ENCODE peak calls at places on chromosomes 6 and 20, in four cellular contexts. V is HAP-1, E is lung, I is SK-N-SH. N is an unnamed sample.

GRCh38 chr6:100346203-100346602 is 118.5 kb downstream of the SIM1 start:
- DNase-seq in V (no peak), E (no peak), I (no peak), N (no peak)

GRCh38 chr20:38673731-38674177 is 50.5 kb upstream of the SLC32A1 start:
- DNase-seq in V (peak), I (peak), E (no peak), N (peak)

GRCh38 chr20:1809121-1809520 is 86.1 kb upstream of the SIRPA start:
- DNase-seq in I (no peak), E (no peak), V (no peak), N (peak)

GRCh38 chr20:63186528-63187316 is 29.2 kb downstream of the YTHDF1 start:
- DNase-seq in V (no peak), I (no peak), E (no peak), N (peak)

GRCh38 chr6:42050897-42051653 is 751 bp downstream of the TAF8 start:
- DNase-seq in V (no peak), I (no peak), E (no peak), N (no peak)

GRCh38 chr20:36330091-36330490 is 24.0 kb downstream of the DLGAP4 start:
- DNase-seq in E (no peak), I (no peak), V (no peak), N (no peak)

GRCh38 chr6:67112120-67112519 is 1405.1 kb upstream of the EYS start:
- DNase-seq in E (no peak), V (peak), I (no peak), N (no peak)

GRCh38 chr6:2677080-2677593 is 73.6 kb downstream of the MYLK4 start:
- DNase-seq in I (no peak), E (no peak), V (no peak), N (no peak)

GRCh38 chr6:89986650-89987074 is 92.4 kb downstream of the GJA10 start:
- DNase-seq in E (no peak), I (no peak), V (no peak), N (peak)

GRCh38 chr6:80543598-80544181 is 437.2 kb downstream of the BCKDHB start:
- DNase-seq in V (no peak), E (no peak), I (no peak), N (peak)

GRCh38 chr6:30163090-30163917 is at the start of gene TRIM15:
- DNase-seq in E (no peak), I (no peak), V (no peak), N (peak)

GRCh38 chr6:70886661-70887060 is 70.2 kb downstream of the B3GAT2 start:
- DNase-seq in I (no peak), E (no peak), V (no peak), N (no peak)

GRCh38 chr6:138590796-138591709 is 91.8 kb upstream of the NHSL1 start:
- DNase-seq in I (peak), V (peak), E (peak), N (peak)

GRCh38 chr6:53943410-53943809 is 148.6 kb downstream of the LRRC1 start:
- DNase-seq in E (no peak), V (no peak), I (no peak), N (no peak)

GRCh38 chr6:65989676-65990075 is 282.6 kb upstream of the EYS start:
- DNase-seq in E (no peak), I (no peak), V (no peak), N (no peak)

GRCh38 chr20:6051505-6051904 is 2.4 kb downstream of the LRRN4 start:
- DNase-seq in V (no peak), E (no peak), I (no peak), N (peak)

GRCh38 chr6:37456816-37457560 is 24.0 kb downstream of the CMTR1 start:
- DNase-seq in E (no peak), I (no peak), V (no peak), N (peak)

GRCh38 chr20:19735446-19735845 is 22.6 kb upstream of the RIN2 start:
- DNase-seq in I (peak), E (peak), V (peak), N (peak)

GRCh38 chr6:152380993-152381898 is 255.9 kb downstream of the SYNE1 start:
- DNase-seq in E (peak), V (peak), I (peak), N (peak)
- H3K4me3 ChIP-seq in E (peak), V (peak), I (peak), N (peak)

DNA sequence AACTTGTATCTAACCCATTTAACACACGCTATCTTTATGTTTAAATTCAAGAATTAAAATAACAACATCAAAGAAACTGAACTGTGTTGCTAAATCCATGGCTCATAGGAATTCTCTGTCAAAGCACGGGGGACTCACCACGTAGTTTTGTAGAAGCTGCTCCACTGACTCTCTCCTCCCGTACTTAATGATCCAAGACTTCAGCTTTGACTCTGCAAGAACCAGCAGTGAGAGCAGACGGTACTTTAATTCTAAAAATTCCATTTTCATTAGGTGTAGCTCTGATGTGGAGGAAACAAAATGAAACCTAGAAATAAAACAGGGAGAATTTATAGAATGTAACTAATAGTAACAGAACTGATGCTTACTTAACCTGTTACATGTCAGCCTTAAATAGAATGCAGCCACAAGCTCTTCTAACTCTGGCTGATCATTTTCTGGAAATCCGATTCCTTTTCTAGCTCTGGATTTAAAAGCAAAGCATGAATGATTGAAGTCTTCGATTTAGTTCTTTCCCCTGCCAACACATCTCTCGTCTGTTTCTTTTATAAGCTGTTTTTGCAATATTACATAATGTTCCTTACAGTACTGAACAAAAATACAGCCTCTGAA is 165.6 kb downstream of the SYNE1 start:
- DNase-seq in E (no peak), I (no peak), V (no peak), N (no peak)
- H3K4me3 ChIP-seq in E (no peak), I (peak), V (no peak), N (no peak)

GRCh38 chr20:17796096-17796563 is 96.4 kb downstream of the BANF2 start:
- DNase-seq in I (no peak), E (peak), V (no peak), N (no peak)
- H3K4me3 ChIP-seq in I (no peak), E (no peak), V (no peak), N (no peak)

GRCh38 chr6:170296746-170297576 is 6.1 kb upstream of the DLL1 start:
- DNase-seq in E (no peak), I (peak), V (peak), N (no peak)
- H3K4me3 ChIP-seq in E (no peak), I (no peak), V (no peak), N (no peak)

GRCh38 chr6:134178230-134179044 is 126.0 kb upstream of the SLC2A12 start:
- DNase-seq in V (peak), I (peak), E (peak), N (peak)
- H3K4me3 ChIP-seq in V (peak), I (peak), E (no peak), N (peak)

GRCh38 chr6:34986845-34987246 is 97.8 kb downstream of the ANKS1A start:
- DNase-seq in I (peak), V (peak), E (peak), N (peak)

GRCh38 chr6:34994693-34995092 is 105.6 kb downstream of the ANKS1A start:
- DNase-seq in E (no peak), V (no peak), I (no peak), N (no peak)

GRCh38 chr6:34990971-34991560 is 102.0 kb downstream of the ANKS1A start:
- DNase-seq in E (no peak), V (no peak), I (no peak), N (peak)

GRCh38 chr6:34993206-34993605 is 104.2 kb downstream of the ANKS1A start:
- DNase-seq in V (no peak), E (no peak), I (no peak), N (no peak)

GRCh38 chr6:34992353-34992752 is 103.3 kb downstream of the ANKS1A start:
- DNase-seq in E (no peak), I (no peak), V (no peak), N (peak)
- H3K4me3 ChIP-seq in E (no peak), I (no peak), V (no peak), N (no peak)

GRCh38 chr6:106273087-106273486 is 52.5 kb downstream of the ATG5 start:
- DNase-seq in V (no peak), I (no peak), E (no peak), N (no peak)

GRCh38 chr6:106275692-106276091 is 49.9 kb downstream of the ATG5 start:
- DNase-seq in V (no peak), I (no peak), E (no peak), N (no peak)

DNA sequence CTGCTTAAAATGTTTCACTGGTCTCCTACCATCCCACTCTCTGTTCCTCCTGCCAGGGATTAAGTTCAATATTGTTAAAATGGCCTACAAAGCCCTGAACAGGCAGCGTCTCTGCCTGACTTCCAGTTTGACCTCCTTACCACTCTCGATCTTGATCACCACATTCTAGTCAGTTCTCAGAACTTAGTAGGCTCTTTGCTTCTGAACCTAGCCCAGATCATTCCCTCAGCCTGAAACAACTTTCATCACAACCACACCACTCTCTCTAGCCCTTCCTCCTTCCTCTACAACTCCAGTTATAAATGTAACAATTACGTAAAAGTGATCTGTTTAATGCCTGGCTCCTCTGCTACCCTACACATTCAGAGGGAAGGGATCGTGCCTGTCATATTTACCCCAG is 53.3 kb downstream of the ATG5 start:
- DNase-seq in E (no peak), V (no peak), I (no peak), N (no peak)
- H3K4me3 ChIP-seq in E (no peak), V (no peak), I (no peak), N (no peak)

DNA sequence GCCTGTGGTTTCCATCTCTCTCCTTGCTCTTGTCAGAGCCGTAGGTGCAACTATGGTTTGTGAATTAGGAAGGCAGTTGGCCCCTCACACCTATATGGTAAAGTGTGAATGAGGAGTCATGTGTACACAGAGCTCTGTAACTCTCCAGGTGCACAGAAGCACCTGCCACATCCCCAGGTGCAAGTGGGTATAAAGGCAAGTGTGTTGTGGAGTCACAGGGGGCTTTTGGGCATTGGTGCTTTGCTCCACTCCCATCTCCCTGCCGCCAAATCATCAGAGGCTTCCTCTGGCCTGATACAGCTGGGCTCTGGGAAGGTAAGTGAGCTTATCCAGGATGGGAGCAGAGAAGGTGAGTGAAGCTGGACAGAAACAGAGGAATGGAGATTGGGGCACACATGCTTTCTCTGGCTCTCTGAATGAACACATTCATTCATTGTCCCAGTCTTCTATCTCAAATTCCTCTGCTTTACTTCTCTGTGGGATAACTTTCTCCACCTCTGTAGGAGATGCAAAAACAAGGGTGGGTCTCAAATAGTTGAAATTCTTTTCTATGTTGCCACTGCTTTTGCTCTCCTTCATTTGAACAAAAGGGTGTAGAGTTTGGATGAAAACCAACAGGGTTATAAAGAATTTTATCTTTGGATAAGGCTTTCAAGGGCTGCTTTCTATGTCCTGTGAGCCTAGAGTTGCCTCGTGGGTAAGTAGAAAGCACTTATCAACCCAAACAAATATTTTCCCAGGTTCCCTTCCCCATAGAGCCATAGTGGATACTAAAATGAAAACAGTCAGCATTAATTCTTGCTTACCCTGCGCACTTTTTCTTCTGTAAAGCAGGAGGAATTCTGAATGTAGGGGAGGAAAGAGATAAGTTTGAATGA is 45.0 kb upstream of the RIPOR2 start:
- DNase-seq in E (no peak), V (peak), I (no peak), N (no peak)
- H3K4me3 ChIP-seq in E (no peak), V (no peak), I (no peak), N (no peak)

DNA sequence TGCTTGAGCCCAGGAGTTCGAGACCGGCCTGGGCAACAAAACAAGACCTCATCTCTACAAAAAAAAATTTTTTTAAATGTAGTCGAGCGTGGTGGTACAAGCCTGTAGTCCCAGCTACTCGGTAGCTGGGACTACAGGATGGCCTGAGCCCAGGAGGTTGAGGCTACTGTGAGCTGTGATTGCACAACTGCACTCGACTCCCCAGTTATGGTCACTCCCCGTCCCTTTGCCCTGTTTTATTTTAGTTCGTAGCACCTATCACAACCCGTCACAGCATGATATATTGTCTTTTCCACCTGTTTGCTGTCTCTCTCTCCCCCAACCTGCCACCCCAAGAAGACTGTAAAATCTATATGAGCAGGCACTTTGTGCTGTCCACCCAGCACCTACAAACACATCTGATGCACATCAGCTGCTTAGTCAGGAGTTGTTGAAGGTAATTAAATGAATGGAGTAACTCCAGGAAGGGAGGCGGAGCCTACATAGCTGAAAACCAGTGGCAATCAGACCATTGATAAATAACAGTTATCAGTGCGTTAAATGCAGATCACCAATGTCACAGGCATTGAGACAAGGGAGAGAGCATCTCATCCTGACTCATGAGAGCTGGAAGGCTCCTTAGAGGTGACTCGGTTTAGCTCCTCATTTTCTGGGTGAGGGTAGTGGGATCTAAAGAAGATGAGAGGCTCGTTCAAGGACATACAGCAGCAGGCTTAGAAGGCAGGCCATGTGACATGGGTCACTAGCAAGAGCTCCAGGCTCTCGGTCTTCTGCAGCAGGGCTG is 14.4 kb upstream of the XRN2 start:
- DNase-seq in V (peak), E (no peak), I (no peak), N (no peak)
- H3K4me3 ChIP-seq in V (no peak), E (no peak), I (no peak), N (no peak)

DNA sequence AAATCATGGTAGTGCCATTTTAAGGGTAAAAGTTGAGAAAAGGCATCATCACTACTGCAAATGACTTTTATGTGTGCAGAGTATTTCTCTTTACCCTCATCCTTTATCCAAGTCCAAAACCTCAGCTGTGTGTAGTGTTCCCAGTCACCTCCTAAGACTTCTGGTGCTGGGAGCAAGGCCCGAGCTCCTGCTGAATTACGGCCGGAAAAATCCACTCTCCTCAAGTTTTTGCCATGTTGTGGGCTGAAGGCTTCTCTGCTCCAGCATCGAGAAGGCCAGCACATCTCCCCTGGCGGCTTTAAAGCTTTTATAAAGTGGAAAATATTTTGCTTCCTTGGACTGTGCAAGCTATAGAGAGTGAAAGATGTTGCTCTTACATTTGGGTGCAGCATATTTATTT is 153.1 kb upstream of the THBS2 start:
- DNase-seq in I (no peak), E (no peak), V (no peak), N (no peak)
- H3K4me3 ChIP-seq in I (no peak), E (no peak), V (no peak), N (no peak)